ENCODE peak calls at places on chromosomes 1 and 21, in eight cellular contexts. T, E, Q, S, C, P, Y and D are unnamed samples.

GRCh38 chr21:31612889-31613785 is 46.4 kb upstream of the SOD1 start:
- DNase-seq in E (no peak), Y (no peak), T (peak), S (no peak), P (no peak), C (peak), Q (no peak), D (peak)

GRCh38 chr1:88434836-88435235 is 249.2 kb upstream of the PKN2 start:
- DNase-seq in E (no peak), T (no peak), P (no peak), Q (no peak), S (no peak), C (no peak), Y (no peak), D (no peak)

GRCh38 chr1:5981009-5981380 is 11.2 kb downstream of the NPHP4 start:
- DNase-seq in S (no peak), E (no peak), T (no peak), Q (no peak), P (no peak), C (no peak), Y (no peak), D (no peak)

GRCh38 chr21:20875741-20876140 is 122.5 kb upstream of the NCAM2 start:
- DNase-seq in C (no peak), S (no peak), Y (no peak), E (no peak), P (no peak), Q (no peak), T (no peak), D (no peak)

GRCh38 chr1:211986628-211987254 is 48.6 kb downstream of the INTS7 start:
- DNase-seq in T (no peak), P (no peak), E (no peak), C (peak), Y (no peak), Q (no peak), S (no peak), D (no peak)

GRCh38 chr1:167043752-167044488 is 46.3 kb downstream of the GPA33 start:
- DNase-seq in P (peak), S (peak), Y (no peak), E (no peak), C (peak), Q (no peak), T (peak), D (peak)

GRCh38 chr1:189616893-189617292 is 860.8 kb downstream of the BRINP3 start:
- DNase-seq in P (no peak), E (no peak), C (peak), Y (no peak), T (no peak), Q (no peak), S (no peak), D (no peak)

GRCh38 chr1:242579528-242580235 is 55.2 kb upstream of the PLD5 start:
- DNase-seq in C (no peak), S (no peak), Y (no peak), Q (no peak), P (no peak), E (no peak), T (no peak), D (no peak)

GRCh38 chr1:245686446-245687030 is 531.8 kb downstream of the KIF26B start:
- DNase-seq in S (no peak), Y (no peak), E (no peak), P (no peak), T (no peak), C (no peak), Q (no peak), D (no peak)